ENCODE peak calls at places on chromosome 4, in six cellular contexts. O is NCI-H1694 treated with DMSO at 0.1 percent for 48 hours, Q is astrocyte of the spinal cord, A is heart left ventricle, N is fibroblast of mammary gland, U is SJSA1. S is an unnamed sample.

GRCh38 chr4:7110546-7110945 is 42.7 kb upstream of the GRPEL1 start:
- DNase-seq in Q (no peak), O (no peak), N (no peak), A (no peak), U (no peak), S (no peak)

GRCh38 chr4:15531792-15532191 is 62.1 kb downstream of the CC2D2A start:
- DNase-seq in A (no peak), O (no peak), Q (no peak), U (no peak), N (no peak), S (no peak)

GRCh38 chr4:72376901-72377300 is 192.1 kb downstream of the ADAMTS3 start:
- DNase-seq in U (no peak), A (no peak), N (no peak), Q (no peak), O (peak; percentile 8), S (no peak)

GRCh38 chr4:145861331-145862318 is 77.0 kb downstream of the ZNF827 start:
- DNase-seq in Q (peak; percentile 58), O (no peak), A (no peak), U (no peak), N (no peak), S (no peak)

GRCh38 chr4:11698033-11698432 is 269.3 kb upstream of the HS3ST1 start:
- DNase-seq in N (no peak), U (no peak), A (no peak), O (no peak), Q (no peak), S (no peak)

GRCh38 chr4:90060039-90060438 is 67.2 kb upstream of the CCSER1 start:
- DNase-seq in O (no peak), Q (no peak), N (no peak), U (no peak), A (no peak), S (no peak)

GRCh38 chr4:52984469-52984868 is 122.4 kb downstream of the RASL11B start:
- DNase-seq in O (no peak), Q (no peak), N (peak; percentile 65), A (no peak), U (no peak), S (no peak)

GRCh38 chr4:174005422-174005821 is 278.0 kb downstream of the FBXO8 start:
- DNase-seq in Q (no peak), O (no peak), N (peak; percentile 61), U (no peak), A (no peak), S (no peak)

GRCh38 chr4:68145261-68145660 is 15.6 kb upstream of the TMPRSS11F start:
- DNase-seq in Q (no peak), U (no peak), O (no peak), A (no peak), N (no peak), S (no peak)

GRCh38 chr4:139969635-139970266 is 184.2 kb downstream of the MAML3 start:
- DNase-seq in O (no peak), A (no peak), Q (no peak), N (no peak), U (no peak), S (no peak)

GRCh38 chr4:155772459-155773195 is 13.8 kb downstream of the GUCY1B1 start:
- DNase-seq in A (no peak), O (no peak), N (no peak), U (no peak), Q (no peak), S (no peak)

GRCh38 chr4:148344382-148344781 is 97.8 kb downstream of the NR3C2 start:
- DNase-seq in O (no peak), N (no peak), U (no peak), A (no peak), Q (no peak), S (no peak)

GRCh38 chr4:173243321-173243720 is 74.7 kb downstream of the GALNT7 start:
- DNase-seq in O (no peak), N (peak; percentile 91), U (no peak), Q (peak; percentile 64), A (no peak), S (no peak)

GRCh38 chr4:40196724-40197281 is at the start of gene RHOH:
- DNase-seq in Q (no peak), A (no peak), U (no peak), N (no peak), O (no peak), S (no peak)

GRCh38 chr4:184439856-184440592 is 34.3 kb downstream of the IRF2 start:
- DNase-seq in A (no peak), N (peak; percentile 88), U (no peak), O (no peak), Q (peak; percentile 73), S (no peak)

GRCh38 chr4:33948921-33949320 is 2295.4 kb downstream of the ARAP2 start:
- DNase-seq in Q (no peak), O (no peak), N (no peak), U (no peak), A (no peak), S (no peak)

GRCh38 chr4:71526626-71527406 is 188.0 kb downstream of the SLC4A4 start:
- DNase-seq in O (no peak), U (no peak), N (no peak), Q (no peak), A (no peak), S (no peak)

GRCh38 chr4:1216869-1217294 is 32.0 kb downstream of the CTBP1 start:
- DNase-seq in Q (no peak), U (no peak), A (no peak), N (no peak), O (no peak), S (no peak)

GRCh38 chr4:145132521-145133098 is 34.5 kb downstream of the ABCE1 start:
- DNase-seq in U (no peak), A (no peak), Q (peak; percentile 38), O (no peak), N (peak; percentile 29), S (no peak)

GRCh38 chr4:89837385-89837995 is 529 bp upstream of the SNCA start:
- DNase-seq in O (peak; percentile 48), A (peak; percentile 10), N (peak; percentile 18), U (no peak), Q (peak; percentile 50), S (no peak)

GRCh38 chr4:139735381-139736256 is 70.0 kb downstream of the MGST2 start:
- DNase-seq in Q (peak; percentile 43), N (peak; percentile 12), U (no peak), A (peak; percentile 35), O (no peak), S (no peak)

GRCh38 chr4:86032476-86033022 is 327.3 kb downstream of the MAPK10 start:
- DNase-seq in A (no peak), U (no peak), O (no peak), N (peak; percentile 88), Q (peak; percentile 90), S (no peak)

GRCh38 chr4:127574643-127575042 is 58.1 kb upstream of the INTU start:
- DNase-seq in A (no peak), O (no peak), Q (no peak), N (no peak), U (no peak), S (no peak)

GRCh38 chr4:127930175-127930574 is 34.8 kb downstream of the MFSD8 start:
- DNase-seq in N (no peak), U (no peak), A (no peak), O (no peak), Q (no peak), S (no peak)

GRCh38 chr4:160175064-160175643 is 1072.3 kb downstream of the RAPGEF2 start:
- DNase-seq in N (no peak), O (no peak), A (no peak), U (no peak), Q (no peak), S (no peak)

GRCh38 chr4:63556332-63556731 is 852.9 kb downstream of the TECRL start:
- DNase-seq in Q (no peak), N (no peak), U (no peak), O (no peak), A (no peak), S (no peak)

GRCh38 chr4:167786504-167786903 is 305.8 kb upstream of the ANXA10 start:
- DNase-seq in U (no peak), N (no peak), A (no peak), O (no peak), Q (no peak), S (no peak)

GRCh38 chr4:41358626-41359025 is 101.9 kb downstream of the UCHL1 start:
- DNase-seq in O (no peak), Q (no peak), U (peak; percentile 61), A (peak; percentile 49), N (no peak), S (no peak)

GRCh38 chr4:165355900-165356300 is 22.9 kb upstream of the CPE start:
- DNase-seq in N (peak; percentile 64), U (no peak), O (peak; percentile 80), A (peak; percentile 12), Q (peak; percentile 59), S (peak; percentile 42)